ENCODE peak calls at places on chromosomes 11 and 22, in six cellular contexts. One of them, this sample, is unnamed.
A peak's percentile ranks its signal among the peaks of the same experiment; 100 is the strongest.

GRCh38 chr11:61787928-61788491 is 4.4 kb downstream of the TMEM258 start:
- DNase-seq in CD8-positive, alpha-beta memory T cell: no peak
- DNase-seq in fibroblast of lung: peak; percentile 50
- DNase-seq in ovary: no peak
- DNase-seq in transverse colon: peak; percentile 26
- DNase-seq in ascending aorta: no peak
- DNase-seq in this sample: no peak

GRCh38 chr11:72583616-72584292 is 90.5 kb downstream of the PDE2A start:
- DNase-seq in fibroblast of lung: no peak
- DNase-seq in CD8-positive, alpha-beta memory T cell: peak; percentile 41
- DNase-seq in transverse colon: no peak
- DNase-seq in ovary: no peak
- DNase-seq in ascending aorta: no peak
- DNase-seq in this sample: no peak

GRCh38 chr11:5508605-5509004 is 1.2 kb downstream of the UBQLN3 start:
- DNase-seq in fibroblast of lung: no peak
- DNase-seq in transverse colon: no peak
- DNase-seq in ovary: no peak
- DNase-seq in CD8-positive, alpha-beta memory T cell: no peak
- DNase-seq in ascending aorta: no peak
- DNase-seq in this sample: no peak

GRCh38 chr11:134226806-134227325 is 2.4 kb downstream of the VPS26B start:
- DNase-seq in ascending aorta: no peak
- DNase-seq in ovary: no peak
- DNase-seq in fibroblast of lung: no peak
- DNase-seq in transverse colon: no peak
- DNase-seq in CD8-positive, alpha-beta memory T cell: no peak
- DNase-seq in this sample: no peak

GRCh38 chr11:31045335-31045734 is 324.2 kb downstream of the DCDC1 start:
- DNase-seq in fibroblast of lung: peak; percentile 3
- DNase-seq in CD8-positive, alpha-beta memory T cell: no peak
- DNase-seq in transverse colon: no peak
- DNase-seq in ovary: no peak
- DNase-seq in ascending aorta: no peak
- DNase-seq in this sample: no peak

GRCh38 chr11:61510178-61510979 is 1.8 kb downstream of the LRRC10B start:
- DNase-seq in CD8-positive, alpha-beta memory T cell: no peak
- DNase-seq in ovary: no peak
- DNase-seq in ascending aorta: no peak
- DNase-seq in fibroblast of lung: no peak
- DNase-seq in transverse colon: no peak
- DNase-seq in this sample: no peak

GRCh38 chr22:19898831-19899567 is 42.6 kb upstream of the COMT start:
- DNase-seq in ascending aorta: no peak
- DNase-seq in transverse colon: no peak
- DNase-seq in fibroblast of lung: no peak
- DNase-seq in CD8-positive, alpha-beta memory T cell: no peak
- DNase-seq in ovary: no peak
- DNase-seq in this sample: no peak

GRCh38 chr11:76206327-76207081 is at the start of gene WNT11:
- DNase-seq in transverse colon: peak; percentile 82
- DNase-seq in fibroblast of lung: peak; percentile 32
- DNase-seq in ascending aorta: no peak
- DNase-seq in ovary: peak; percentile 59
- DNase-seq in CD8-positive, alpha-beta memory T cell: peak; percentile 60
- DNase-seq in this sample: peak; percentile 46

GRCh38 chr22:43473441-43473840 is 61.6 kb downstream of the MPPED1 start:
- DNase-seq in CD8-positive, alpha-beta memory T cell: no peak
- DNase-seq in transverse colon: no peak
- DNase-seq in ascending aorta: no peak
- DNase-seq in ovary: no peak
- DNase-seq in fibroblast of lung: no peak
- DNase-seq in this sample: no peak

GRCh38 chr11:16985297-16985696 is 28.9 kb downstream of the PLEKHA7 start:
- DNase-seq in fibroblast of lung: no peak
- DNase-seq in CD8-positive, alpha-beta memory T cell: no peak
- DNase-seq in transverse colon: no peak
- DNase-seq in ovary: no peak
- DNase-seq in ascending aorta: no peak
- DNase-seq in this sample: no peak

GRCh38 chr22:33921576-33922181 is 1.4 kb upstream of the LARGE1 start:
- DNase-seq in ascending aorta: no peak
- DNase-seq in ovary: peak; percentile 80
- DNase-seq in transverse colon: peak; percentile 59
- DNase-seq in fibroblast of lung: peak; percentile 68
- DNase-seq in CD8-positive, alpha-beta memory T cell: no peak
- DNase-seq in this sample: no peak

GRCh38 chr11:15697437-15698236 is 582.9 kb downstream of the INSC start:
- DNase-seq in CD8-positive, alpha-beta memory T cell: no peak
- DNase-seq in transverse colon: no peak
- DNase-seq in fibroblast of lung: no peak
- DNase-seq in ovary: no peak
- DNase-seq in ascending aorta: no peak
- DNase-seq in this sample: no peak

GRCh38 chr11:68040121-68040956 is 1.5 kb downstream of the TCIRG1 start:
- DNase-seq in CD8-positive, alpha-beta memory T cell: peak; percentile 70
- DNase-seq in ovary: peak; percentile 66
- DNase-seq in transverse colon: peak; percentile 68
- DNase-seq in fibroblast of lung: peak; percentile 59
- DNase-seq in ascending aorta: peak; percentile 51
- DNase-seq in this sample: no peak

GRCh38 chr22:30829901-30830550 is 135.4 kb downstream of the OSBP2 start:
- DNase-seq in ovary: no peak
- DNase-seq in transverse colon: no peak
- DNase-seq in fibroblast of lung: peak; percentile 96
- DNase-seq in ascending aorta: no peak
- DNase-seq in CD8-positive, alpha-beta memory T cell: no peak
- DNase-seq in this sample: no peak

GRCh38 chr11:11808992-11809583 is 32.7 kb upstream of the USP47 start:
- DNase-seq in fibroblast of lung: no peak
- DNase-seq in ovary: no peak
- DNase-seq in CD8-positive, alpha-beta memory T cell: no peak
- DNase-seq in transverse colon: no peak
- DNase-seq in ascending aorta: no peak
- DNase-seq in this sample: no peak

GRCh38 chr11:67657300-67657699 is 6.8 kb upstream of the ACY3 start:
- DNase-seq in ovary: no peak
- DNase-seq in transverse colon: no peak
- DNase-seq in CD8-positive, alpha-beta memory T cell: no peak
- DNase-seq in ascending aorta: no peak
- DNase-seq in fibroblast of lung: no peak
- DNase-seq in this sample: no peak

GRCh38 chr22:25054943-25055511 is 102.5 kb downstream of the KIAA1671 start:
- DNase-seq in fibroblast of lung: peak; percentile 13
- DNase-seq in ascending aorta: no peak
- DNase-seq in transverse colon: no peak
- DNase-seq in ovary: no peak
- DNase-seq in CD8-positive, alpha-beta memory T cell: no peak
- DNase-seq in this sample: peak; percentile 25

GRCh38 chr11:47461876-47462275 is 12.9 kb upstream of the RAPSN start:
- DNase-seq in ascending aorta: no peak
- DNase-seq in fibroblast of lung: no peak
- DNase-seq in CD8-positive, alpha-beta memory T cell: no peak
- DNase-seq in ovary: no peak
- DNase-seq in transverse colon: no peak
- DNase-seq in this sample: no peak

GRCh38 chr11:102467080-102467708 is 14.6 kb upstream of the TMEM123 start:
- DNase-seq in CD8-positive, alpha-beta memory T cell: no peak
- DNase-seq in fibroblast of lung: no peak
- DNase-seq in transverse colon: peak; percentile 22
- DNase-seq in ovary: no peak
- DNase-seq in ascending aorta: no peak
- DNase-seq in this sample: no peak

GRCh38 chr22:24128631-24129601 is 52.4 kb upstream of the SUSD2 start:
- DNase-seq in transverse colon: no peak
- DNase-seq in CD8-positive, alpha-beta memory T cell: peak; percentile 41
- DNase-seq in ovary: no peak
- DNase-seq in fibroblast of lung: no peak
- DNase-seq in ascending aorta: no peak
- DNase-seq in this sample: no peak

GRCh38 chr11:62980133-62980760 is 4.5 kb downstream of the SLC22A6 start:
- DNase-seq in transverse colon: no peak
- DNase-seq in ovary: no peak
- DNase-seq in CD8-positive, alpha-beta memory T cell: no peak
- DNase-seq in ascending aorta: no peak
- DNase-seq in fibroblast of lung: no peak
- DNase-seq in this sample: no peak

GRCh38 chr11:36454991-36455611 is 55.0 kb downstream of the TRAF6 start:
- DNase-seq in fibroblast of lung: peak; percentile 50
- DNase-seq in ovary: no peak
- DNase-seq in transverse colon: no peak
- DNase-seq in ascending aorta: no peak
- DNase-seq in CD8-positive, alpha-beta memory T cell: no peak
- DNase-seq in this sample: no peak

GRCh38 chr22:43446037-43446803 is 34.4 kb downstream of the MPPED1 start:
- DNase-seq in ovary: no peak
- DNase-seq in CD8-positive, alpha-beta memory T cell: no peak
- DNase-seq in fibroblast of lung: no peak
- DNase-seq in transverse colon: no peak
- DNase-seq in ascending aorta: no peak
- DNase-seq in this sample: no peak

GRCh38 chr11:17542249-17542648 is 2.0 kb downstream of the USH1C start:
- DNase-seq in ovary: no peak
- DNase-seq in fibroblast of lung: no peak
- DNase-seq in transverse colon: peak; percentile 86
- DNase-seq in ascending aorta: no peak
- DNase-seq in CD8-positive, alpha-beta memory T cell: no peak
- DNase-seq in this sample: no peak

DNA sequence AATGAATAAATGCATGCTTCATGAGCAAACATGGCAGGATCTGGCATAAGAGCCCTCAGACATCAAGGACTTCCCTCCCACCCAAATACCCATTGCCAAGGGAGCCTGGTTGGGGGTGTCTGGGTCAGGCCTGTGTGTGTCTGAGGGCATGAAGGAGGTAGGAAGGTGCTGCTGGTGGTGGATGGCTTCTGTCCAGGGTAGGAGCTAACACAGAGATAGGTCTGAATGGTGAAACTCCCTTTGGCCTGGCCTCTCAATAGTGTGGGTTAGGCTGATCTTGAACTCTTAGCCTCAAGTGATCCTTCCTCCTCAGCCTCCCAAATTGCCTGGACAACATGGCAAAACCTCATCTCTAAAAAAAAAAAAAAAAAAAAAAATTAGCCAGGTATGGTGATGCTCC is 2.8 kb downstream of the AMPD3 start:
- DNase-seq in ovary: no peak
- DNase-seq in transverse colon: no peak
- DNase-seq in ascending aorta: no peak
- DNase-seq in CD8-positive, alpha-beta memory T cell: no peak
- DNase-seq in fibroblast of lung: no peak
- DNase-seq in this sample: peak; percentile 45
- H3K4me1 ChIP-seq in ovary: peaks cover 4% of the 10 kb centered on the region
- H3K4me1 ChIP-seq in transverse colon: peaks cover 40% of the 10 kb centered on the region
- H3K4me1 ChIP-seq in ascending aorta: no peaks in the 10 kb centered on the region
- H3K4me1 ChIP-seq in CD8-positive, alpha-beta memory T cell: peaks cover 47% of the 10 kb centered on the region
- H3K4me1 ChIP-seq in fibroblast of lung: peaks cover 14% of the 10 kb centered on the region
- H3K4me1 ChIP-seq in this sample: peaks cover 45% of the 10 kb centered on the region

DNA sequence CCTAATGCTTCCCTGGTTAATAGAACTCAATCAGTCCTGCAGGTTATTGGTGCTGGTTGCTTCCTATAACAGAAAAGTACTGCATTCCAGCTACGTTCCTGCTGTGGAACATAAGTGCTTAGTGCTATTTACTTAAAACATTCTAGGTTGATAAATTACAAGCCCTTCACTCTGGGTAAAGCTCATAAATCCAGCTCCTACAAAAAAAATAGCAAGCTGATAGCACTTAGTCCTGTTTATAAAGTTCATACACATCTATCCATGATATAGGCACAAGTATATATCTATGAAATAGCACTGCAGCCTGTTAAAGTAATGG is 26.7 kb downstream of the NF2 start:
- DNase-seq in fibroblast of lung: no peak
- DNase-seq in transverse colon: no peak
- DNase-seq in CD8-positive, alpha-beta memory T cell: no peak
- DNase-seq in ovary: no peak
- DNase-seq in ascending aorta: no peak
- DNase-seq in this sample: no peak
- H3K4me1 ChIP-seq in fibroblast of lung: peaks cover 19% of the 10 kb centered on the region
- H3K4me1 ChIP-seq in transverse colon: peaks cover 21% of the 10 kb centered on the region
- H3K4me1 ChIP-seq in CD8-positive, alpha-beta memory T cell: peaks cover 9% of the 10 kb centered on the region
- H3K4me1 ChIP-seq in ovary: peaks cover 2% of the 10 kb centered on the region
- H3K4me1 ChIP-seq in ascending aorta: no peaks in the 10 kb centered on the region
- H3K4me1 ChIP-seq in this sample: no peaks in the 10 kb centered on the region

GRCh38 chr11:95254139-95254704 is 23.2 kb upstream of the SESN3 start:
- DNase-seq in ascending aorta: peak; percentile 56
- DNase-seq in fibroblast of lung: peak; percentile 91
- DNase-seq in CD8-positive, alpha-beta memory T cell: peak; percentile 85
- DNase-seq in transverse colon: peak; percentile 84
- DNase-seq in ovary: peak; percentile 74
- DNase-seq in this sample: peak; percentile 81
- H3K4me1 ChIP-seq in ascending aorta: peaks cover 3% of the 10 kb centered on the region
- H3K4me1 ChIP-seq in fibroblast of lung: peaks cover 2% of the 10 kb centered on the region
- H3K4me1 ChIP-seq in CD8-positive, alpha-beta memory T cell: peaks cover 37% of the 10 kb centered on the region
- H3K4me1 ChIP-seq in transverse colon: peaks cover 20% of the 10 kb centered on the region
- H3K4me1 ChIP-seq in ovary: peaks cover 2% of the 10 kb centered on the region
- H3K4me1 ChIP-seq in this sample: peaks cover 32% of the 10 kb centered on the region

GRCh38 chr11:65045061-65045460 is 4.1 kb downstream of the SAC3D1 start:
- DNase-seq in transverse colon: no peak
- DNase-seq in fibroblast of lung: no peak
- DNase-seq in CD8-positive, alpha-beta memory T cell: no peak
- DNase-seq in ovary: no peak
- DNase-seq in ascending aorta: no peak
- DNase-seq in this sample: no peak

GRCh38 chr11:65042899-65043298 is 1.9 kb downstream of the SAC3D1 start:
- DNase-seq in fibroblast of lung: no peak
- DNase-seq in CD8-positive, alpha-beta memory T cell: no peak
- DNase-seq in transverse colon: no peak
- DNase-seq in ovary: no peak
- DNase-seq in ascending aorta: no peak
- DNase-seq in this sample: no peak

GRCh38 chr11:65045728-65046127 is 4.7 kb downstream of the SAC3D1 start:
- DNase-seq in transverse colon: no peak
- DNase-seq in fibroblast of lung: no peak
- DNase-seq in ovary: no peak
- DNase-seq in CD8-positive, alpha-beta memory T cell: no peak
- DNase-seq in ascending aorta: no peak
- DNase-seq in this sample: no peak

GRCh38 chr11:65041206-65042035 is at the start of gene SAC3D1:
- DNase-seq in ovary: no peak
- DNase-seq in transverse colon: peak; percentile 73
- DNase-seq in ascending aorta: no peak
- DNase-seq in fibroblast of lung: peak; percentile 63
- DNase-seq in CD8-positive, alpha-beta memory T cell: no peak
- DNase-seq in this sample: peak; percentile 59

DNA sequence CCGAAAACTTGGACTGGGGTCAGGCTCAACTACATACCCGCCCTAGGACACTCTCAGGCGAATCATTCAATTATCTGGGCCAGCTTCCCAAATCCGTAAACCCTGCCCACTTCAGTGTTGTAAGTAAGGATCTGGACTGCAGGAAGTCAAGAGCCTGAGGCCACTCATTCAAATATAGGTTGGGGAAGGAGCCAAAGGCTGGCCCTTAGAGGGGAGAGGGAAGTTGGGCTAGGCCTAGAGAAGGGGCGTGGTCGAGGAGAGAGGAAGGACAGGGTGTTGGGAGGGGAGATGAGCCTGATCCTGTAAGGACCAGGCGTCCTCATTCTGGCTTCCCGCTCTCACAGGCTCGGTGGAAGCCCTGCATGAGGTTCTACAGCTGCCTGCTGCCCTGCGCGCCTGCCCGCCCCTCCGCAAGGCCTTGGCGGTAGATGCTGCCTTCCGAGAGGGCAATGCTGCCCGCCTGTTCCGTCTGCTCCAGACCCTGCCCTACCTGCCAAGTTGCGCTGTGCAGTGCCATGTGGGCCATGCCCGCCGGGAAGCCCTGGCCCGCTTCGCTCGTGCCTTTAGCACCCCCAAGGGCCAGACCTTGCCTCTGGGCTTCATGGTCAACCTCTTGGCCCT is 3.0 kb downstream of the SAC3D1 start:
- DNase-seq in transverse colon: peak; percentile 37
- DNase-seq in CD8-positive, alpha-beta memory T cell: no peak
- DNase-seq in ascending aorta: no peak
- DNase-seq in ovary: no peak
- DNase-seq in fibroblast of lung: peak; percentile 23
- DNase-seq in this sample: no peak
- H3K4me1 ChIP-seq in transverse colon: peaks cover 48% of the 10 kb centered on the region
- H3K4me1 ChIP-seq in CD8-positive, alpha-beta memory T cell: peaks cover 14% of the 10 kb centered on the region
- H3K4me1 ChIP-seq in ascending aorta: peaks cover 4% of the 10 kb centered on the region
- H3K4me1 ChIP-seq in ovary: peaks cover 8% of the 10 kb centered on the region
- H3K4me1 ChIP-seq in fibroblast of lung: no peaks in the 10 kb centered on the region
- H3K4me1 ChIP-seq in this sample: peaks cover 37% of the 10 kb centered on the region